ENCODE peak calls at places on chromosomes 1 and 21, in six cellular contexts. One of them, this sample, is unnamed.

GRCh38 chr1:20719871-20720620 is 2.2 kb upstream of the KIF17 start:
- DNase-seq in stomach: no peak
- DNase-seq in occipital lobe: no peak
- DNase-seq in neural progenitor cell: no peak
- DNase-seq in HFF-Myc: no peak
- DNase-seq in choroid plexus epithelial cell: no peak
- DNase-seq in this sample: no peak

GRCh38 chr1:84851839-84852238 is 41.2 kb downstream of the LPAR3 start:
- DNase-seq in stomach: no peak
- DNase-seq in HFF-Myc: peak
- DNase-seq in occipital lobe: no peak
- DNase-seq in choroid plexus epithelial cell: peak
- DNase-seq in neural progenitor cell: no peak
- DNase-seq in this sample: peak

GRCh38 chr1:31062867-31063380 is 2.6 kb downstream of the PUM1 start:
- DNase-seq in occipital lobe: no peak
- DNase-seq in stomach: no peak
- DNase-seq in neural progenitor cell: no peak
- DNase-seq in choroid plexus epithelial cell: no peak
- DNase-seq in HFF-Myc: no peak
- DNase-seq in this sample: no peak

GRCh38 chr1:55192093-55192492 is 23.1 kb downstream of the USP24 start:
- DNase-seq in stomach: no peak
- DNase-seq in HFF-Myc: no peak
- DNase-seq in neural progenitor cell: no peak
- DNase-seq in choroid plexus epithelial cell: no peak
- DNase-seq in occipital lobe: no peak
- DNase-seq in this sample: no peak

GRCh38 chr1:40053138-40053887 is 12.8 kb downstream of the CAP1 start:
- DNase-seq in neural progenitor cell: no peak
- DNase-seq in occipital lobe: no peak
- DNase-seq in HFF-Myc: no peak
- DNase-seq in choroid plexus epithelial cell: no peak
- DNase-seq in stomach: no peak
- DNase-seq in this sample: no peak

GRCh38 chr1:15958111-15958510 is 17.8 kb downstream of the ZBTB17 start:
- DNase-seq in choroid plexus epithelial cell: no peak
- DNase-seq in occipital lobe: no peak
- DNase-seq in neural progenitor cell: no peak
- DNase-seq in HFF-Myc: no peak
- DNase-seq in stomach: no peak
- DNase-seq in this sample: no peak

GRCh38 chr1:31677401-31677800 is 26.4 kb downstream of the COL16A1 start:
- DNase-seq in neural progenitor cell: no peak
- DNase-seq in stomach: no peak
- DNase-seq in occipital lobe: no peak
- DNase-seq in HFF-Myc: no peak
- DNase-seq in choroid plexus epithelial cell: no peak
- DNase-seq in this sample: no peak

GRCh38 chr1:41900611-41901444 is 17.9 kb downstream of the HIVEP3 start:
- DNase-seq in stomach: no peak
- DNase-seq in occipital lobe: no peak
- DNase-seq in neural progenitor cell: no peak
- DNase-seq in HFF-Myc: peak
- DNase-seq in choroid plexus epithelial cell: no peak
- DNase-seq in this sample: peak

GRCh38 chr1:209840611-209841010 is 12.8 kb downstream of the UTP25 start:
- DNase-seq in stomach: no peak
- DNase-seq in HFF-Myc: no peak
- DNase-seq in choroid plexus epithelial cell: no peak
- DNase-seq in neural progenitor cell: no peak
- DNase-seq in occipital lobe: no peak
- DNase-seq in this sample: no peak

GRCh38 chr1:53685272-53686051 is 53.5 kb downstream of the GLIS1 start:
- DNase-seq in stomach: no peak
- DNase-seq in HFF-Myc: no peak
- DNase-seq in neural progenitor cell: peak
- DNase-seq in occipital lobe: no peak
- DNase-seq in choroid plexus epithelial cell: peak
- DNase-seq in this sample: peak

GRCh38 chr1:231278100-231278790 is 37.2 kb downstream of the GNPAT start:
- DNase-seq in neural progenitor cell: no peak
- DNase-seq in HFF-Myc: no peak
- DNase-seq in stomach: peak
- DNase-seq in choroid plexus epithelial cell: peak
- DNase-seq in occipital lobe: no peak
- DNase-seq in this sample: no peak

GRCh38 chr1:113901171-113901570 is 3.4 kb downstream of the AP4B1 start:
- DNase-seq in choroid plexus epithelial cell: no peak
- DNase-seq in neural progenitor cell: no peak
- DNase-seq in occipital lobe: no peak
- DNase-seq in HFF-Myc: no peak
- DNase-seq in stomach: no peak
- DNase-seq in this sample: no peak

GRCh38 chr1:1274299-1274930 is 761 bp upstream of the UBE2J2 start:
- DNase-seq in stomach: no peak
- DNase-seq in choroid plexus epithelial cell: no peak
- DNase-seq in HFF-Myc: no peak
- DNase-seq in occipital lobe: no peak
- DNase-seq in neural progenitor cell: no peak
- DNase-seq in this sample: no peak

GRCh38 chr1:214199585-214199984 is 81.4 kb upstream of the SMYD2 start:
- DNase-seq in choroid plexus epithelial cell: no peak
- DNase-seq in stomach: no peak
- DNase-seq in neural progenitor cell: no peak
- DNase-seq in occipital lobe: no peak
- DNase-seq in HFF-Myc: no peak
- DNase-seq in this sample: no peak

GRCh38 chr1:41517039-41517438 is 32.6 kb upstream of the EDN2 start:
- DNase-seq in neural progenitor cell: no peak
- DNase-seq in stomach: no peak
- DNase-seq in occipital lobe: no peak
- DNase-seq in HFF-Myc: no peak
- DNase-seq in choroid plexus epithelial cell: no peak
- DNase-seq in this sample: no peak

GRCh38 chr1:33180226-33181037 is 1.4 kb downstream of the TRIM62 start:
- DNase-seq in stomach: peak
- DNase-seq in neural progenitor cell: peak
- DNase-seq in occipital lobe: peak
- DNase-seq in HFF-Myc: no peak
- DNase-seq in choroid plexus epithelial cell: peak
- DNase-seq in this sample: peak

GRCh38 chr1:114105401-114105979 is 48.2 kb downstream of the SYT6 start:
- DNase-seq in stomach: no peak
- DNase-seq in HFF-Myc: peak
- DNase-seq in neural progenitor cell: peak
- DNase-seq in occipital lobe: no peak
- DNase-seq in choroid plexus epithelial cell: no peak
- DNase-seq in this sample: no peak

GRCh38 chr21:42452401-42453018 is 43.5 kb downstream of the RSPH1 start:
- DNase-seq in HFF-Myc: no peak
- DNase-seq in neural progenitor cell: no peak
- DNase-seq in stomach: no peak
- DNase-seq in choroid plexus epithelial cell: no peak
- DNase-seq in occipital lobe: no peak
- DNase-seq in this sample: no peak

GRCh38 chr1:176826265-176826664 is 338.2 kb downstream of the ASTN1 start:
- DNase-seq in occipital lobe: no peak
- DNase-seq in stomach: no peak
- DNase-seq in choroid plexus epithelial cell: no peak
- DNase-seq in neural progenitor cell: no peak
- DNase-seq in HFF-Myc: no peak
- DNase-seq in this sample: no peak